ENCODE peak calls at places on chromosome 7, in nine cellular contexts. X, D, S, C, F, V, E, B and O are unnamed samples.

GRCh38 chr7:132386249-132386681 is 190.0 kb downstream of the PLXNA4 start:
- DNase-seq in X (no peak), D (no peak), V (peak), E (no peak), S (no peak), C (no peak), F (no peak), B (peak), O (no peak)

GRCh38 chr7:30734497-30734896 is 17.4 kb upstream of the INMT start:
- DNase-seq in S (no peak), E (no peak), V (peak), F (no peak), X (no peak), C (no peak), B (no peak), D (no peak), O (no peak)

GRCh38 chr7:92025260-92025659 is 84.6 kb downstream of the AKAP9 start:
- DNase-seq in E (peak), C (no peak), D (no peak), V (no peak), B (no peak), X (peak), S (no peak), F (no peak), O (peak)

GRCh38 chr7:98617051-98617959 is at the start of gene NPTX2:
- DNase-seq in S (no peak), E (no peak), V (no peak), F (no peak), B (peak), C (peak), X (no peak), D (no peak), O (no peak)

GRCh38 chr7:69596723-69597277 is 1.5 kb upstream of the AUTS2 start:
- DNase-seq in X (no peak), V (no peak), E (no peak), D (no peak), C (no peak), F (no peak), B (no peak), S (no peak), O (no peak)

GRCh38 chr7:148402159-148402558 is 188.4 kb upstream of the C7orf33 start:
- DNase-seq in D (no peak), B (no peak), X (no peak), F (no peak), S (no peak), E (no peak), V (no peak), C (no peak), O (peak)

GRCh38 chr7:108376206-108376605 is 80.0 kb downstream of the NRCAM start:
- DNase-seq in C (peak), V (no peak), F (no peak), D (no peak), E (no peak), S (no peak), X (no peak), B (no peak), O (no peak)

GRCh38 chr7:41568135-41568534 is 134.8 kb downstream of the INHBA start:
- DNase-seq in B (no peak), F (no peak), S (no peak), V (no peak), E (no peak), D (no peak), C (no peak), X (no peak), O (no peak)

GRCh38 chr7:44891372-44891771 is 6.0 kb upstream of the PURB start:
- DNase-seq in C (no peak), E (no peak), D (no peak), B (no peak), S (no peak), F (no peak), V (no peak), X (no peak), O (no peak)

GRCh38 chr7:94491410-94491809 is 18.2 kb upstream of the CASD1 start:
- DNase-seq in F (no peak), C (no peak), E (no peak), V (no peak), D (no peak), X (no peak), S (no peak), B (no peak), O (no peak)

GRCh38 chr7:149153346-149153745 is 6.1 kb downstream of the ZNF398 start:
- DNase-seq in V (no peak), F (no peak), C (no peak), S (no peak), B (no peak), D (no peak), E (no peak), X (no peak), O (no peak)

GRCh38 chr7:143013897-143014296 is 13.0 kb downstream of the OR9A2 start:
- DNase-seq in V (no peak), C (no peak), F (no peak), B (no peak), E (peak), X (peak), S (no peak), D (no peak), O (peak)

GRCh38 chr7:51267169-51267568 is 49.4 kb downstream of the COBL start:
- DNase-seq in X (no peak), D (no peak), B (no peak), C (no peak), S (no peak), V (no peak), F (no peak), E (no peak), O (no peak)

GRCh38 chr7:44587843-44588711 is 6.0 kb upstream of the TMED4 start:
- DNase-seq in S (peak), B (no peak), V (no peak), D (peak), C (no peak), F (no peak), E (no peak), X (peak), O (peak)

GRCh38 chr7:2202901-2203550 is 29.7 kb downstream of the MAD1L1 start:
- DNase-seq in S (no peak), V (peak), F (no peak), X (no peak), D (no peak), E (no peak), B (no peak), C (no peak), O (no peak)

GRCh38 chr7:4531236-4531635 is 150.9 kb upstream of the FOXK1 start:
- DNase-seq in B (no peak), D (no peak), E (no peak), F (no peak), X (no peak), C (no peak), S (no peak), V (no peak), O (no peak)

GRCh38 chr7:39624202-39624807 is 933 bp downstream of the RALA start:
- DNase-seq in X (no peak), B (no peak), V (no peak), S (no peak), D (no peak), C (peak), E (no peak), F (no peak), O (peak)

GRCh38 chr7:138889982-138890381 is 91.2 kb downstream of the KIAA1549 start:
- DNase-seq in F (no peak), S (no peak), X (no peak), V (no peak), E (no peak), B (no peak), D (no peak), C (no peak), O (no peak)

GRCh38 chr7:149292101-149292823 is 30.3 kb downstream of the ZNF783 start:
- DNase-seq in F (no peak), V (no peak), B (no peak), C (peak), S (no peak), X (no peak), D (no peak), E (no peak), O (no peak)